ENCODE peak calls at places on chromosomes 7 and 10, in five cellular contexts. One of them, this sample, is unnamed.
A peak's percentile ranks its signal among the peaks of the same experiment; 100 is the strongest.

GRCh38 chr10:123149568-123150228 is 1.8 kb downstream of the HMX2 start:
- DNase-seq in cardiac fibroblast: no peak
- DNase-seq in heart left ventricle: no peak
- DNase-seq in SK-N-SH: peak; percentile 63
- DNase-seq in HFF-Myc: no peak
- DNase-seq in this sample: peak; percentile 52

GRCh38 chr7:134878731-134879295 is 99.4 kb downstream of the CALD1 start:
- DNase-seq in heart left ventricle: no peak
- DNase-seq in SK-N-SH: no peak
- DNase-seq in cardiac fibroblast: no peak
- DNase-seq in HFF-Myc: no peak
- DNase-seq in this sample: no peak

GRCh38 chr10:46325021-46325420 is 38.2 kb downstream of the ANTXRL start:
- DNase-seq in SK-N-SH: no peak
- DNase-seq in cardiac fibroblast: peak; percentile 7
- DNase-seq in heart left ventricle: no peak
- DNase-seq in HFF-Myc: no peak
- DNase-seq in this sample: no peak

GRCh38 chr7:151306860-151307259 is 34.8 kb upstream of the NUB1 start:
- DNase-seq in cardiac fibroblast: no peak
- DNase-seq in heart left ventricle: no peak
- DNase-seq in HFF-Myc: no peak
- DNase-seq in SK-N-SH: no peak
- DNase-seq in this sample: no peak

GRCh38 chr7:102450242-102450641 is 14.4 kb downstream of the ALKBH4 start:
- DNase-seq in cardiac fibroblast: no peak
- DNase-seq in SK-N-SH: no peak
- DNase-seq in HFF-Myc: no peak
- DNase-seq in heart left ventricle: no peak
- DNase-seq in this sample: peak; percentile 63

GRCh38 chr7:5457245-5457735 is 33.7 kb upstream of the TNRC18 start:
- DNase-seq in HFF-Myc: no peak
- DNase-seq in cardiac fibroblast: no peak
- DNase-seq in heart left ventricle: no peak
- DNase-seq in SK-N-SH: no peak
- DNase-seq in this sample: no peak

GRCh38 chr7:7770228-7770627 is 51.8 kb upstream of the RPA3 start:
- DNase-seq in SK-N-SH: no peak
- DNase-seq in heart left ventricle: no peak
- DNase-seq in cardiac fibroblast: peak; percentile 26
- DNase-seq in HFF-Myc: no peak
- DNase-seq in this sample: no peak

GRCh38 chr10:112960151-112960681 is 10.2 kb downstream of the TCF7L2 start:
- DNase-seq in HFF-Myc: no peak
- DNase-seq in heart left ventricle: no peak
- DNase-seq in cardiac fibroblast: no peak
- DNase-seq in SK-N-SH: no peak
- DNase-seq in this sample: no peak

GRCh38 chr10:22606164-22606614 is 108.2 kb downstream of the PIP4K2A start:
- DNase-seq in cardiac fibroblast: peak; percentile 48
- DNase-seq in heart left ventricle: no peak
- DNase-seq in SK-N-SH: no peak
- DNase-seq in HFF-Myc: peak; percentile 37
- DNase-seq in this sample: peak; percentile 74

GRCh38 chr10:34570887-34571286 is 244.2 kb downstream of the PARD3 start:
- DNase-seq in cardiac fibroblast: no peak
- DNase-seq in heart left ventricle: no peak
- DNase-seq in HFF-Myc: no peak
- DNase-seq in SK-N-SH: no peak
- DNase-seq in this sample: no peak

DNA sequence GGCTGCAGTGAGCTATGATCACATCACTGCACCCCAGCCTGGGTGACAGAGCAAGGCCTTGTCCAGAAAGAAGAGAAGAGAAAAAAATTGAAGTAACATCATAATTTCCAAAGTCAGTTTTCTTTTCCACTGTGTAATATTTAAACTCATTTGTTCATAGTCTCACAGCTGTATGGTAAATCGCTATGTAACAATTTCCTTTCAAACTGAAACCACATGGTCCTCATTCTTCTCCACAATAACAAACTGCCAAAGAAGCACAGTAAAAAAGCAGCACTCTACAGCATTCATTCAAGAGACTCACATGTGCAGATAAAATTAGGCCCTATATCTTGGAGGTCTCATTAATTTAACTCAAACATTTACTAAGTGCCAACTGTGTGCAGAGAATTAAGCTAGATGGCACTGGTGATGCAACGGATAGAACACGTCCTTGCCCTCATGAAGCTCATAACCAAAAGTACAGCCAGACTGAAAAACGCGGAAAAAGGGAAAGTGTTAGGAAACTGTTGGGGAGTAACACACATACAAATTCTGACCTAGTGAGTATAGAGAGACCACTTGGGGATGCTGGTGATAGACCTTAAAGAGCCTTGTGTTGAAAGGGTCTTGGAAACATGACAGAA is 174.0 kb upstream of the KCTD7 start:
- DNase-seq in HFF-Myc: no peak
- DNase-seq in cardiac fibroblast: no peak
- DNase-seq in heart left ventricle: no peak
- DNase-seq in SK-N-SH: no peak
- DNase-seq in this sample: no peak
- TF ChIP-seq CTCF in HFF-Myc: no peak
- TF ChIP-seq CTCF in cardiac fibroblast: no peak
- TF ChIP-seq CTCF in heart left ventricle: no peak
- TF ChIP-seq CTCF in SK-N-SH: no peak
- TF ChIP-seq CTCF in this sample: no peak

GRCh38 chr10:17737021-17737965 is 14.7 kb upstream of the TMEM236 start:
- DNase-seq in SK-N-SH: peak; percentile 29
- DNase-seq in heart left ventricle: no peak
- DNase-seq in HFF-Myc: no peak
- DNase-seq in cardiac fibroblast: peak; percentile 72
- DNase-seq in this sample: peak; percentile 36

GRCh38 chr10:17744395-17744841 is 7.6 kb upstream of the TMEM236 start:
- DNase-seq in cardiac fibroblast: peak; percentile 40
- DNase-seq in SK-N-SH: no peak
- DNase-seq in heart left ventricle: no peak
- DNase-seq in HFF-Myc: no peak
- DNase-seq in this sample: no peak

GRCh38 chr10:17740668-17741067 is 11.3 kb upstream of the TMEM236 start:
- DNase-seq in heart left ventricle: no peak
- DNase-seq in SK-N-SH: no peak
- DNase-seq in cardiac fibroblast: no peak
- DNase-seq in HFF-Myc: no peak
- DNase-seq in this sample: no peak

GRCh38 chr10:17747883-17748550 is 4.0 kb upstream of the TMEM236 start:
- DNase-seq in SK-N-SH: no peak
- DNase-seq in HFF-Myc: no peak
- DNase-seq in cardiac fibroblast: peak; percentile 57
- DNase-seq in heart left ventricle: no peak
- DNase-seq in this sample: no peak

DNA sequence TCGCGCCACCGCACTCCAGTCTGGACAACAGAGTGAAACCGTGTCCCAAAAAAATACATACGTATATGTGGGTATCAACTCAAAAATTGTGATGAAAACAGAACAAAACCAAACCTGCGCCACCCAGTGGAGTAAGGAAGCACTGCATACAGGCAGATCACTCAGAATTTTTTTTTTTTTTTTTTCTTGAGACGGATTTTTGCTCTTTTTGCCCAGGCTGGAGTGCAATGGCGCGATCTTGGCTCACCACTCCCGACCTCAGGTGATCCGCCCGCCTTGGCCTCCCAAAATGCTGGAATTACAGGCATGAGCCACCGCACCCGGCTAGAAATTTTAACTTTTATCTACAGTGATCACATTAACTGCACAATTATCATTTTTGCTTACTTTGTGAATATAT is 9.1 kb upstream of the TMEM236 start:
- DNase-seq in heart left ventricle: peak; percentile 70
- DNase-seq in SK-N-SH: peak; percentile 49
- DNase-seq in HFF-Myc: peak; percentile 55
- DNase-seq in cardiac fibroblast: peak; percentile 76
- DNase-seq in this sample: peak; percentile 50
- TF ChIP-seq CTCF in heart left ventricle: peak; percentile 72
- TF ChIP-seq CTCF in SK-N-SH: peak; percentile 91
- TF ChIP-seq CTCF in HFF-Myc: peak; percentile 75
- TF ChIP-seq CTCF in cardiac fibroblast: peak; percentile 81
- TF ChIP-seq CTCF in this sample: peak; percentile 80

GRCh38 chr10:130193033-130193432 is 56.8 kb downstream of the GLRX3 start:
- DNase-seq in SK-N-SH: no peak
- DNase-seq in heart left ventricle: no peak
- DNase-seq in cardiac fibroblast: no peak
- DNase-seq in HFF-Myc: no peak
- DNase-seq in this sample: peak; percentile 8
- TF ChIP-seq CTCF in SK-N-SH: no peak
- TF ChIP-seq CTCF in heart left ventricle: no peak
- TF ChIP-seq CTCF in cardiac fibroblast: no peak
- TF ChIP-seq CTCF in HFF-Myc: no peak
- TF ChIP-seq CTCF in this sample: no peak

GRCh38 chr7:158730383-158731055 is 25.9 kb upstream of the NCAPG2 start:
- DNase-seq in cardiac fibroblast: no peak
- DNase-seq in HFF-Myc: no peak
- DNase-seq in SK-N-SH: no peak
- DNase-seq in heart left ventricle: no peak
- DNase-seq in this sample: no peak

GRCh38 chr7:158731761-158732160 is 27.2 kb upstream of the NCAPG2 start:
- DNase-seq in cardiac fibroblast: no peak
- DNase-seq in SK-N-SH: no peak
- DNase-seq in heart left ventricle: no peak
- DNase-seq in HFF-Myc: no peak
- DNase-seq in this sample: no peak

GRCh38 chr7:158727690-158728089 is 23.1 kb upstream of the NCAPG2 start:
- DNase-seq in HFF-Myc: no peak
- DNase-seq in SK-N-SH: no peak
- DNase-seq in cardiac fibroblast: no peak
- DNase-seq in heart left ventricle: no peak
- DNase-seq in this sample: no peak

GRCh38 chr7:158729646-158730382 is 25.2 kb upstream of the NCAPG2 start:
- DNase-seq in SK-N-SH: no peak
- DNase-seq in heart left ventricle: no peak
- DNase-seq in cardiac fibroblast: no peak
- DNase-seq in HFF-Myc: no peak
- DNase-seq in this sample: no peak

GRCh38 chr7:158728911-158729645 is 24.5 kb upstream of the NCAPG2 start:
- DNase-seq in HFF-Myc: no peak
- DNase-seq in heart left ventricle: no peak
- DNase-seq in cardiac fibroblast: no peak
- DNase-seq in SK-N-SH: no peak
- DNase-seq in this sample: no peak
- TF ChIP-seq CTCF in HFF-Myc: no peak
- TF ChIP-seq CTCF in heart left ventricle: no peak
- TF ChIP-seq CTCF in cardiac fibroblast: no peak
- TF ChIP-seq CTCF in SK-N-SH: no peak
- TF ChIP-seq CTCF in this sample: no peak

DNA sequence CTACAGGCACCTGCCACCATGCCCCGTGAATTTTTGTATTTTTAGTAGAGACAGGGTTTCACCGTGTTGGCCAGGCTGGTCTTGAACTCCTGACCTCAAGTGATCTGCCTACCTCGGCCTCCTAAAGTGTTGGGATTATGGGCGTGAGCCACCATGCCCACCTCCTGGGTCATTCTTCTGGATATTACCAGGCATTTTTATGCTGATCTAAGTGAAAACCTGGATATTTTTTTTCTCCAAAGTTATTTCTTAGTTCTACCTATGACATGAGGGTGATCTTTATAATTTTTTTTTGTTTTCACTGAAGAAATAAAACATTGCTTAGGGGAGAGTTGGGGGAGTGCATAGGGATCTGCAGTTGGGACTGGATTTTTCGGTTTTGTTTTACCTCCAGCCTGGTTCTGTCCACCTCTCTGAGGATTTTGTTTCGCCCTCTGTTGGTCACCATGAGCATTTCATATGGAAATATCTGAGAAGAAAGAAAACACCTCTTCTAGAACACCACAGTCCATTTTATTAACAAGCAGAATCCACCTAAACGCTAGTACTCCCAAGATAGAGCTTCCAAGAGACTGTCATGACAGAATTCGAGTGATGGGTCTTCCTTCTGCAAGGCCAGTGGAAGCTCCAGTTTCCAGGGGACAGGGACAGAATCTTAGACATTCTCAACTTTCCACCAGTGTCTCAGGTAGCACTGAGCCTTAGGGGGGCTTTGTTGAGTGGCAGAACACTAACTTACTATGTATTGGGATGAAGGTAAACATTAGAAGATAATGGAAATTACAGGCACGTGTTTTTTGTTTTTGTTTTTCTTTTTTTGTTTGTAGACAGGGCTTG is 33.4 kb upstream of the AFAP1L2 start:
- DNase-seq in SK-N-SH: peak; percentile 27
- DNase-seq in cardiac fibroblast: peak; percentile 41
- DNase-seq in HFF-Myc: no peak
- DNase-seq in heart left ventricle: no peak
- DNase-seq in this sample: peak; percentile 37
- TF ChIP-seq CTCF in SK-N-SH: peak; percentile 54
- TF ChIP-seq CTCF in cardiac fibroblast: peak; percentile 60
- TF ChIP-seq CTCF in HFF-Myc: peak; percentile 48
- TF ChIP-seq CTCF in heart left ventricle: peak; percentile 15
- TF ChIP-seq CTCF in this sample: peak; percentile 39

DNA sequence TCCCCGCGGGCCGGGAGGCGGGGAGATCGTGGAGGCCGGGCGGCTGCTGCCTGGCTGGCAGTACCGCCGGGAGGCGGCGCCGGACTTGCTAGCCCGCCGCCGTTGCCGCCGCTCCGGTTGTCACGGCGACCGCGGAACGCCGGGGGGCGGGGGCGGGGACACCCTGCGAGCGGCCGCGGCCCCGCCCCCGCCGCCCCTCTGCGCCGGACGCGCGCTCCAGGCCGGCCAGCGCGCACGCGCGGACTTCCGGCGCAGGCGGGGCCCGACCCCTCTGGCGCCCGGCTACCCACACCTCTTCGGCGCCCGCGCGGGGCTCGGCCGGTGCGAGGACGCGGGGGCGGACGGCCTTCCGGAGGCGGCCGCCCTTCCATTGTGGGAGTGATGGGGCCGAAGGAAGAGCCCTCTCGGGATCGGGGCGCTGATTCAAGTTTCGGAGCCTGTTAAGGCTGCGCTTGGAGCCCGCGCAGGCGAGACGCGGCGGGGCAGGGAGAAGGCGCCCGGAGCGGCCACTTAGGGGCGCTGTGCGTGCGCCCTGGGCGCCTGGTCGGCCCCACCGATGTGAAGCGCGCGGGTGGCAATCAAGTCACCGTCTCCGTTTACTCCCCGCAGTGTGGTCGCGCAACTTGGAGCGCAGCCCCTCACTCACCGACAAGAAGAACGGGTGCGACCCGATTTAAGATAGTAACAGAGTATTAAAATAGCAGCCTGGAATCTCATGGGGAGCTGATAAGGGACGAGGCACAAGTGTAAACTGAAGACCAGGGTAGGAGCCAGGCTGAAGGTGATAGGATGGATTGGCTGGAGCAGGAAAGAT is 448 bp upstream of the DPY19L1 start:
- DNase-seq in cardiac fibroblast: peak; percentile 91
- DNase-seq in heart left ventricle: peak; percentile 97
- DNase-seq in HFF-Myc: peak; percentile 45
- DNase-seq in SK-N-SH: peak; percentile 100
- DNase-seq in this sample: peak; percentile 98
- TF ChIP-seq CTCF in cardiac fibroblast: peak; percentile 64
- TF ChIP-seq CTCF in heart left ventricle: peak; percentile 93
- TF ChIP-seq CTCF in HFF-Myc: peak; percentile 82
- TF ChIP-seq CTCF in SK-N-SH: peak; percentile 99
- TF ChIP-seq CTCF in this sample: peak; percentile 80

DNA sequence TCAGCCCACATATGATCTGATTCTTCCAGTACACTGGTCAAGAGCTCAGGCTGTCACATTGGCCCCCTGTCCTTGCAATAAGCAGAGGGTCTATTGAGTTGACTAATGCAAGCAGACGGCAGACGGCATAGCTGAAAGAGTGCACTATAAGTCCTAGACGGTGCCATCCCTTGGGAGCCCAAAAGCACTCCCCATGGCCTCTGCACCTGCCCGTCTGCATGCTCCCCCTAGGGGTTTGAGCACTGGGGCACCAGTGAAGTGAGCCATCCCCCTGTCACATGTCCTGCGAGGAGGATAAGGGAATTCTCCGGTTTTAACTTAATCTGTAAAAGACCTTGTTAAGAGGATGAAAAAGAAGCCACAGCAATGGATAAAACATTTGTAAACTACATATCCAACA is 181.6 kb upstream of the PRSS1 start:
- DNase-seq in SK-N-SH: no peak
- DNase-seq in HFF-Myc: no peak
- DNase-seq in heart left ventricle: no peak
- DNase-seq in cardiac fibroblast: no peak
- DNase-seq in this sample: no peak
- TF ChIP-seq CTCF in SK-N-SH: no peak
- TF ChIP-seq CTCF in HFF-Myc: no peak
- TF ChIP-seq CTCF in heart left ventricle: no peak
- TF ChIP-seq CTCF in cardiac fibroblast: no peak
- TF ChIP-seq CTCF in this sample: no peak